ENCODE peak calls at places on chromosome 9, in seven cellular contexts. One of them, this sample, is unnamed.

GRCh38 chr9:26983340-26983739 is 22.1 kb downstream of the LRRC19 start:
- DNase-seq in ACHN: no peak
- DNase-seq in GM23248: no peak
- DNase-seq in HCT116: no peak
- DNase-seq in astrocyte of the hippocampus: no peak
- DNase-seq in stimulated activated CD8-positive, alpha-beta memory T cell treated with anti-CD3 and anti-CD28 coated beads, Interleukin-2, amount 100 ng/mL, for 48 hours: no peak
- DNase-seq in frontal cortex: no peak
- DNase-seq in this sample: no peak

GRCh38 chr9:101629624-101630023 is 34.9 kb upstream of the PPP3R2 start:
- DNase-seq in stimulated activated CD8-positive, alpha-beta memory T cell treated with anti-CD3 and anti-CD28 coated beads, Interleukin-2, amount 100 ng/mL, for 48 hours: no peak
- DNase-seq in ACHN: no peak
- DNase-seq in GM23248: no peak
- DNase-seq in astrocyte of the hippocampus: no peak
- DNase-seq in HCT116: no peak
- DNase-seq in frontal cortex: no peak
- DNase-seq in this sample: no peak

GRCh38 chr9:110131499-110131898 is 76.5 kb downstream of the C9orf152 start:
- DNase-seq in HCT116: no peak
- DNase-seq in astrocyte of the hippocampus: peak; percentile 71
- DNase-seq in stimulated activated CD8-positive, alpha-beta memory T cell treated with anti-CD3 and anti-CD28 coated beads, Interleukin-2, amount 100 ng/mL, for 48 hours: no peak
- DNase-seq in frontal cortex: no peak
- DNase-seq in GM23248: no peak
- DNase-seq in ACHN: peak; percentile 49
- DNase-seq in this sample: no peak

GRCh38 chr9:131129183-131129582 is 3.8 kb downstream of the NUP214 start:
- DNase-seq in astrocyte of the hippocampus: no peak
- DNase-seq in frontal cortex: no peak
- DNase-seq in GM23248: no peak
- DNase-seq in HCT116: no peak
- DNase-seq in ACHN: no peak
- DNase-seq in stimulated activated CD8-positive, alpha-beta memory T cell treated with anti-CD3 and anti-CD28 coated beads, Interleukin-2, amount 100 ng/mL, for 48 hours: no peak
- DNase-seq in this sample: no peak

GRCh38 chr9:12694013-12694412 is 828 bp downstream of the TYRP1 start:
- DNase-seq in GM23248: no peak
- DNase-seq in stimulated activated CD8-positive, alpha-beta memory T cell treated with anti-CD3 and anti-CD28 coated beads, Interleukin-2, amount 100 ng/mL, for 48 hours: no peak
- DNase-seq in frontal cortex: no peak
- DNase-seq in HCT116: no peak
- DNase-seq in ACHN: no peak
- DNase-seq in astrocyte of the hippocampus: no peak
- DNase-seq in this sample: no peak

GRCh38 chr9:126151031-126151670 is 175.5 kb upstream of the MVB12B start:
- DNase-seq in GM23248: no peak
- DNase-seq in astrocyte of the hippocampus: peak; percentile 8
- DNase-seq in stimulated activated CD8-positive, alpha-beta memory T cell treated with anti-CD3 and anti-CD28 coated beads, Interleukin-2, amount 100 ng/mL, for 48 hours: no peak
- DNase-seq in ACHN: no peak
- DNase-seq in frontal cortex: no peak
- DNase-seq in HCT116: no peak
- DNase-seq in this sample: no peak

GRCh38 chr9:74663456-74663855 is 166.3 kb downstream of the RORB start:
- DNase-seq in ACHN: no peak
- DNase-seq in HCT116: no peak
- DNase-seq in astrocyte of the hippocampus: peak; percentile 34
- DNase-seq in GM23248: no peak
- DNase-seq in frontal cortex: no peak
- DNase-seq in stimulated activated CD8-positive, alpha-beta memory T cell treated with anti-CD3 and anti-CD28 coated beads, Interleukin-2, amount 100 ng/mL, for 48 hours: no peak
- DNase-seq in this sample: no peak

GRCh38 chr9:6902423-6902822 is 144.7 kb downstream of the KDM4C start:
- DNase-seq in astrocyte of the hippocampus: peak; percentile 65
- DNase-seq in HCT116: peak; percentile 34
- DNase-seq in stimulated activated CD8-positive, alpha-beta memory T cell treated with anti-CD3 and anti-CD28 coated beads, Interleukin-2, amount 100 ng/mL, for 48 hours: no peak
- DNase-seq in frontal cortex: no peak
- DNase-seq in GM23248: peak; percentile 18
- DNase-seq in ACHN: peak; percentile 9
- DNase-seq in this sample: peak; percentile 29

GRCh38 chr9:114190563-114190905 is 35.2 kb downstream of the COL27A1 start:
- DNase-seq in stimulated activated CD8-positive, alpha-beta memory T cell treated with anti-CD3 and anti-CD28 coated beads, Interleukin-2, amount 100 ng/mL, for 48 hours: no peak
- DNase-seq in astrocyte of the hippocampus: no peak
- DNase-seq in ACHN: no peak
- DNase-seq in frontal cortex: no peak
- DNase-seq in HCT116: no peak
- DNase-seq in GM23248: no peak
- DNase-seq in this sample: no peak

GRCh38 chr9:132319421-132320110 is 35.2 kb downstream of the SETX start:
- DNase-seq in stimulated activated CD8-positive, alpha-beta memory T cell treated with anti-CD3 and anti-CD28 coated beads, Interleukin-2, amount 100 ng/mL, for 48 hours: no peak
- DNase-seq in ACHN: no peak
- DNase-seq in astrocyte of the hippocampus: peak; percentile 81
- DNase-seq in HCT116: no peak
- DNase-seq in frontal cortex: no peak
- DNase-seq in GM23248: no peak
- DNase-seq in this sample: peak; percentile 74

GRCh38 chr9:82127993-82128710 is 139.6 kb downstream of the SPATA31D1 start:
- DNase-seq in ACHN: no peak
- DNase-seq in astrocyte of the hippocampus: no peak
- DNase-seq in HCT116: no peak
- DNase-seq in GM23248: no peak
- DNase-seq in frontal cortex: no peak
- DNase-seq in stimulated activated CD8-positive, alpha-beta memory T cell treated with anti-CD3 and anti-CD28 coated beads, Interleukin-2, amount 100 ng/mL, for 48 hours: no peak
- DNase-seq in this sample: no peak

GRCh38 chr9:76500056-76500455 is 41.1 kb downstream of the GCNT1 start:
- DNase-seq in stimulated activated CD8-positive, alpha-beta memory T cell treated with anti-CD3 and anti-CD28 coated beads, Interleukin-2, amount 100 ng/mL, for 48 hours: no peak
- DNase-seq in GM23248: no peak
- DNase-seq in HCT116: no peak
- DNase-seq in ACHN: no peak
- DNase-seq in astrocyte of the hippocampus: no peak
- DNase-seq in frontal cortex: no peak
- DNase-seq in this sample: no peak